ENCODE peak calls at places on chromosomes 2 and 18, in five cellular contexts. V is HCT116, T is prostate gland, N is SK-N-SH, Z is sigmoid colon. A is an unnamed sample.

GRCh38 chr2:674319-674985 is 2.8 kb downstream of the TMEM18 start:
- DNase-seq in T (no peak), N (no peak), Z (no peak), V (no peak), A (no peak)

GRCh38 chr2:159111346-159111922 is 143.0 kb downstream of the TANC1 start:
- DNase-seq in N (no peak), V (no peak), Z (no peak), T (no peak), A (no peak)

GRCh38 chr2:20930928-20931327 is 108.0 kb upstream of the LDAH start:
- DNase-seq in Z (no peak), T (peak), V (no peak), N (no peak), A (no peak)

GRCh38 chr18:6039055-6039454 is 143.7 kb upstream of the TMEM200C start:
- DNase-seq in Z (no peak), N (no peak), V (no peak), T (no peak), A (no peak)

GRCh38 chr18:11512096-11513030 is 97.0 kb upstream of the SLC35G4 start:
- DNase-seq in Z (no peak), N (no peak), V (no peak), T (no peak), A (no peak)

GRCh38 chr18:22420649-22421048 is 2.9 kb upstream of the CTAGE1 start:
- DNase-seq in T (no peak), V (no peak), N (no peak), Z (no peak), A (no peak)

GRCh38 chr2:180520816-180521595 is 459.4 kb upstream of the UBE2E3 start:
- DNase-seq in N (no peak), V (peak), T (no peak), Z (no peak), A (no peak)

GRCh38 chr2:38933653-38934052 is 44.0 kb downstream of the ARHGEF33 start:
- DNase-seq in V (no peak), T (no peak), Z (no peak), N (peak), A (no peak)

GRCh38 chr2:241720560-241720959 is 13.9 kb upstream of the D2HGDH start:
- DNase-seq in N (peak), Z (no peak), V (no peak), T (no peak), A (no peak)

GRCh38 chr18:63848159-63848558 is 39.3 kb upstream of the SERPINB2 start:
- DNase-seq in Z (no peak), T (peak), N (peak), V (peak), A (no peak)

GRCh38 chr2:109348645-109349554 is 219.9 kb downstream of the SH3RF3 start:
- DNase-seq in N (no peak), T (no peak), Z (no peak), V (no peak), A (no peak)

GRCh38 chr18:30177056-30177455 is 865.5 kb downstream of the DSC3 start:
- DNase-seq in T (no peak), V (no peak), Z (no peak), N (no peak), A (no peak)

GRCh38 chr2:45849491-45850283 is 198.2 kb downstream of the PRKCE start:
- DNase-seq in N (no peak), V (no peak), Z (no peak), T (no peak), A (no peak)

GRCh38 chr2:26757873-26758789 is 6.0 kb upstream of the SLC35F6 start:
- DNase-seq in N (peak), T (peak), V (peak), Z (no peak), A (no peak)

GRCh38 chr2:101698419-101699190 is 1.1 kb downstream of the MAP4K4 start:
- DNase-seq in V (peak), Z (no peak), N (peak), T (peak), A (no peak)

GRCh38 chr2:121128741-121129659 is 156.0 kb downstream of the TFCP2L1 start:
- DNase-seq in V (peak), N (no peak), T (peak), Z (no peak), A (no peak)

GRCh38 chr2:94996401-94997100 is 29.0 kb upstream of the MAL start:
- DNase-seq in N (no peak), T (no peak), Z (peak), V (no peak), A (no peak)

GRCh38 chr2:98749053-98749450 is 18.1 kb upstream of the MGAT4A start:
- DNase-seq in T (no peak), Z (no peak), N (no peak), V (no peak), A (no peak)

GRCh38 chr18:34643982-34644381 is 66.1 kb upstream of the DTNA start:
- DNase-seq in Z (no peak), V (no peak), T (no peak), N (peak), A (no peak)

GRCh38 chr18:4734021-4734420 is 278.9 kb upstream of the DLGAP1 start:
- DNase-seq in N (no peak), T (no peak), Z (no peak), V (no peak), A (no peak)

GRCh38 chr18:45282101-45282812 is 333.0 kb upstream of the SLC14A2 start:
- DNase-seq in V (no peak), N (no peak), T (no peak), Z (no peak), A (no peak)

GRCh38 chr2:120511546-120512320 is 165.8 kb downstream of the INHBB start:
- DNase-seq in T (no peak), V (no peak), Z (peak), N (no peak), A (no peak)

GRCh38 chr2:3142961-3143571 is 234.6 kb downstream of the EIPR1 start:
- DNase-seq in V (no peak), N (no peak), Z (no peak), T (peak), A (no peak)

GRCh38 chr18:78742346-78742745 is 237.3 kb upstream of the SALL3 start:
- DNase-seq in V (no peak), N (no peak), T (no peak), Z (no peak), A (no peak)

GRCh38 chr2:54341656-54342055 is 85.6 kb upstream of the TSPYL6 start:
- DNase-seq in V (no peak), Z (peak), N (no peak), T (no peak), A (no peak)

GRCh38 chr2:54350422-54350821 is 94.4 kb upstream of the TSPYL6 start:
- DNase-seq in V (no peak), N (no peak), T (no peak), Z (no peak), A (no peak)

GRCh38 chr2:27380626-27381556 is at the start of gene ZNF513:
- DNase-seq in V (peak), Z (peak), N (peak), T (peak), A (peak)

GRCh38 chr2:73999881-74000597 is 15.3 kb downstream of the TET3 start:
- DNase-seq in Z (no peak), V (no peak), N (no peak), T (peak), A (no peak)

GRCh38 chr18:40624959-40625358 is 1330.1 kb upstream of the PIK3C3 start:
- DNase-seq in N (no peak), V (no peak), Z (no peak), T (no peak), A (no peak)

GRCh38 chr2:45778720-45779171 is 127.3 kb downstream of the PRKCE start:
- DNase-seq in V (peak), T (peak), N (peak), Z (peak), A (no peak)

GRCh38 chr2:145088733-145089132 is 568.8 kb upstream of the ZEB2 start:
- DNase-seq in N (no peak), Z (no peak), T (no peak), V (no peak), A (no peak)

GRCh38 chr2:61658841-61659780 is 121.0 kb upstream of the XPO1 start:
- DNase-seq in V (peak), T (no peak), N (peak), Z (no peak), A (peak)

GRCh38 chr2:1639086-1639858 is 105.0 kb downstream of the PXDN start:
- DNase-seq in Z (peak), N (no peak), V (no peak), T (no peak), A (no peak)

GRCh38 chr2:233758849-233759248 is 1.2 kb upstream of the UGT1A1 start:
- DNase-seq in N (no peak), Z (no peak), T (no peak), V (no peak), A (no peak)

DNA sequence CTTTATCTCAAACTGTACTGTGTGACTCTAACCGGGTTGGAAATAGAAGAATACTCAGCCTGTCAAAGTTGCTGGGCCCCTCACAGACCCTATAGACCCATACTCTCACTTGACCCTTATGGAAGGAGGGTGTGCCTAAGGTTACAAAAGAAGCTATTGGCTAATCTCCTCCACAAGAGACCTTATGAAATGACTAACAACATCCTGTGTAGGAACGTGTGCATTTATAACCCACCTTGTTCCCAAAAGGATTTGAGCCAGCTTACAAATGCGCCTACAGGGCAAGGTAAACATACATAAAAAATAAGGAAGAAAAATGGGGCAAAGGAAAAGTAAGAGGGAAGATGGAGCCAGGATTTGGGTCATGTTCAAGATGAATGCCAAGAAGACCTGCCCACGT is 225.4 kb upstream of the SMAD2 start:
- DNase-seq in N (no peak), V (no peak), Z (no peak), T (peak), A (no peak)
- TF ChIP-seq POLR2AphosphoS5 in N (no peak), V (no peak), Z (no peak), T (peak), A (no peak)

GRCh38 chr2:204074434-204074833 is 137.9 kb downstream of the ICOS start:
- DNase-seq in N (peak), T (no peak), Z (no peak), V (no peak), A (no peak)
- TF ChIP-seq POLR2AphosphoS5 in N (peak), T (no peak), Z (peak), V (no peak), A (no peak)

DNA sequence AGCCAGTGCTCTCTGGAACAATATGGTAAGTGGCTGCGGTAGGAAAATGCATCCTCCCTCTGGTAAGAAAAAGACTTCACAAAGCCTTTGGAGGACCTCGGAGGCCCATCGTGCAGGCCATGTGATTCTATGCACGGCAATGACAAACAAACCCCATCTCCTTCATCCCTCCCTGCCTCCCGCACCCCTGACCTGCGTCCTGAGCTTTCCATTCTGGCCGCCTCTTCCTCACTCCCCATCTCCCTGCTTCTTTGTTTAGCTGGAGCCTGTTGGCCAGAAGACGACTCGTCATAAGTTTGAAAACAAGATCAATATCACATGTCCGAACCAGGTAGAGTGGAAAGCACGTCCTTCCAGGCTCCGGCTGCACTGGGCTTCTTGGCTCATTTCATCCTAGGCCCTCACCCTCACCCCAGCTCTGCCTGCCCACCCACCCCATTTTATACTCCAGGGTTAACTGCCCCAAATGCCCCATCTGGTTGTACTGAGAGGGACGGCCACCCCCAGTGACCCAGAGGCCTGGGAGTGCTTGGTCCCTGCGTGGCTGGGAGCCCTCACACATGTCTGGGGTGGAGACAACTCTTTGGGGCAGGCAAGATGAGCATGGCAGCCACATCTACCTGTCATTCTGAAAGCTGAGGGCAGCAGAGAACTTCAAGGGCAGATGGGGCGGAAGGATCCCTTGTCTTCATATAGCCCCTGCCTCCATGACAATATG is 94.0 kb downstream of the PLB1 start:
- DNase-seq in V (no peak), T (no peak), N (no peak), Z (peak), A (no peak)
- TF ChIP-seq POLR2AphosphoS5 in V (no peak), T (no peak), N (no peak), Z (no peak), A (no peak)

DNA sequence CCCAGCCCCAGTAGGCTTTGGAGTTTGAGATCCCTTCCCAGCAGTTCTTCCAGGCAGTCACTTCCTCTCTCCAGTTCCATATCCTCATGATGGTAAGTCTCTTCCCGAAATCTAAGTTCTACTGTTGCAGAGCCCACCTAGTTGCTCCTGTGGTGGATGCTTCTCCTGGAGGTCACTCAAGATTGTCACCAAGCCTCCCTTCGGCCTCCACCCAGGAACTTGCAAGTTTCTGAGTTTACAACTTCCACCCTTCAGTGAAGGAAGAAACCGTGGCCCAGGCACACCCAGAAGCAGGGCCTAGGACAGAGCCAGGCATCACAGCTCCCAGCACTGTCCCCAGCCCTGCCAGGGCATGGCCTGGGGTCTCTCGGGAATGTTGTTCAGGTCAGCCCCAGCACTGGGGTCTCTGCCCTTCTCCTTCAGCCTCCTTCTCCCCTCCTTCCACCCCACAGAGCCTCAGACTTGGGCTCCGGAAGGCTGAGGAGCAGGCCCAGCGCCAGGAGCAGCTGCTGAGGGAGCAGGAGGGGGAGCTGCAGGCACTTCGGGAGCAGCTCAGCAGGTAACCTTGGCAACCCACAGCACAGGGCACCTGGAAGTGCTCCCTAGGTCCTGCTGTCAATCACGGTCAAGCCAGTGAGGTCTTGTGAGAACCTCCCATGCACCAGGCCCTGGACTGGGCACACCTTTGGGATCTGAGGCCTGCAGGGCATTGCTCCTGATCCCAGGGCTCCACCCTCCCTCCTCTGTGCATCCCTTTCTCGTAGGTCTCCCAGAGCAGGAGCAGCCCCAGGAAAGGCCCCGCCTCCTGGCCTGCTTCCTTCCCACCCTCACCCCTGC is 7.1 kb downstream of the RUFY4 start:
- DNase-seq in V (no peak), Z (no peak), T (no peak), N (no peak), A (no peak)
- TF ChIP-seq POLR2AphosphoS5 in V (no peak), Z (no peak), T (no peak), N (no peak), A (no peak)

GRCh38 chr2:195498176-195498575 is 158.8 kb upstream of the SLC39A10 start:
- DNase-seq in T (no peak), N (no peak), V (peak), Z (no peak), A (no peak)
- TF ChIP-seq POLR2AphosphoS5 in T (no peak), N (no peak), V (no peak), Z (no peak), A (no peak)

DNA sequence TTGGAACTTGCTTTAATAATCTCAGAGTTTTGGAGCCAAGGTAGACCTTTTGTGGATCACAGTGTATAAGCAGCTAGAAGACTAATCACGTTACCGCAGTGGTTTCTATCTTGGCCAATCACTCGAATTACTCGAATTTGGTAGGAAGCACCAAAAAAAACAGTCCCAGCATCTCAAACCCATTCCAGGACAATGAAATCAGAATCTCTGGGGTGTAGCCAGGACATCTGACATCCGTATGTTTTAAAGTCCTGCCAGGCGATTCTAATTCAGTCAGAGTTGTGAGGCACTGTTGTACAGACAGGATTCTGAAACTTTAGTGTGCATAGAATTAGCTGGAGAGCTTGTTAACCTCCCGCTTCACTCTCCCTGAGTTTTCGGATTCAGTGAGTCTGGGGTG is 30.8 kb downstream of the GRHL1 start:
- DNase-seq in Z (no peak), V (no peak), N (no peak), T (no peak), A (no peak)
- TF ChIP-seq POLR2AphosphoS5 in Z (no peak), V (no peak), N (peak), T (no peak), A (no peak)

GRCh38 chr18:57148263-57148662 is 1.4 kb downstream of the BOD1L2 start:
- DNase-seq in Z (no peak), N (no peak), V (no peak), T (no peak), A (no peak)

GRCh38 chr18:57146956-57147636 is at the start of gene BOD1L2:
- DNase-seq in V (no peak), Z (no peak), T (no peak), N (no peak), A (no peak)

GRCh38 chr18:57150828-57151227 is 3.9 kb downstream of the BOD1L2 start:
- DNase-seq in N (peak), T (no peak), Z (no peak), V (no peak), A (no peak)

GRCh38 chr18:57154389-57154788 is 7.5 kb downstream of the BOD1L2 start:
- DNase-seq in N (no peak), V (no peak), Z (no peak), T (no peak), A (no peak)

DNA sequence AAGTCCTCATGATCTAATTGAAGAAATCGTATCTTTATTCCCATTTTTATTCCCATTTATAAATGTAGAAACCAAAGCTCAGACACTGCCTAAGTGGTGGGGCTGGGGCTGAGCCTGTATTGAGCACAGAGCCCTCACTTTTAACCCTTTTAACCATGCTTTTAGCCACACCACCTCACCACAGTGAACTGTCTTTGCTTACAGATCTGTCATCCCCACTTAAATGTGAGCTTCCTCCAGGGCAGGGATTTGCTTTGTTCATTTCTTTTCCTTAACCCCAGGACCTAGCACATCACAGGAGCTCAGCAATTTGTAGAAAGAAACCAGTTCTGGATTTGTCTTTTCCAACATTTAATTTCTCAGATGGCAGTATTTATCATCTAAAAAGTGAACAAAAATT is 2.1 kb downstream of the BOD1L2 start:
- DNase-seq in T (no peak), V (no peak), Z (no peak), N (no peak), A (no peak)
- TF ChIP-seq POLR2AphosphoS5 in T (no peak), V (no peak), Z (no peak), N (no peak), A (no peak)

DNA sequence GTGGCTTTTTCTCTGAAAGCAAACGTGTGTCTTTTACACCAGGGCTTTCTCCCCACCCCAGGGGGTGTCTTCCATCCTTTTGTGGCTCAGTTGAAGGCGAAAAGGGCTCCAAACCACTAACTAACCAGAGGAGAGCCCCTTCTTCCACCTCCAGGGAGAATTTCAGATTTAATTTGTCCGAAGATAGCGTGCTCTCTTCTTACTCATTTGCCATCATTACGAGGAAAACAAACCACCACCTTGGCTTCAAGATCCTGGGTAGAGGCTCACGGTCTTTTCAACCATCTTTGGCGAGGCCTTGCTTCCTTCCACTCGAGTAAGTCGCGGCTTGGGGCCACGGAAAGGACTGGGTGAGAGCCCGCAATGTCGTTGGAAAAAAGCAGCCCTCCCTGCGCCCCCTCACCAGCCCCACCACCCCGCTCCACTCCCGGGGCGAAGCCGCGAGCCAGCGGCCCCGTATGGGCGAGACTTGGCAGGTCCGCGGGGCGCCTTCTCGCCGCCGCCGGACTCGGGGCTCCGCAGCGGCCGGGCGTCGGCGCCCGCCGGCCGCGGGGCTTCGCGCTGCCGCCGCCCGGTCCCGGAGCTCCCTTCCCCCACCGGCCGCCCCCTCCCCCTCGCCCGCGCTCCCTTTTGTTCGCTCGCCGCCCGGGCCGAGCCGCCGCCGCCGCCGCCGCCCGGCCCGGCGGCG is 1.7 kb upstream of the ZNF532 start:
- DNase-seq in Z (peak), T (no peak), N (peak), V (peak), A (peak)
- TF ChIP-seq POLR2AphosphoS5 in Z (no peak), T (no peak), N (no peak), V (no peak), A (no peak)

A was measured in GM12891.